ENCODE peak calls at places on chromosomes 1 and 21, in six cellular contexts. G is upper lobe of left lung, E is IMR-90, R is heart left ventricle, Z is tibial nerve, A is H1. W is an unnamed sample.
A peak's percentile ranks its signal among the peaks of the same experiment; 100 is the strongest.

GRCh38 chr1:215637041-215637573 is 70.0 kb downstream of the KCTD3 start:
- DNase-seq in G (no peak), E (peak; percentile 94), R (no peak), Z (peak; percentile 72), A (no peak), W (no peak)

GRCh38 chr1:14598498-14599172 is at the start of gene KAZN:
- DNase-seq in G (peak; percentile 88), E (no peak), R (no peak), Z (no peak), A (no peak), W (no peak)

GRCh38 chr1:245313581-245313980 is 158.8 kb downstream of the KIF26B start:
- DNase-seq in G (no peak), E (no peak), R (no peak), Z (no peak), A (no peak), W (no peak)

GRCh38 chr1:95548211-95548610 is 314.2 kb downstream of the RWDD3 start:
- DNase-seq in G (no peak), E (no peak), R (no peak), Z (no peak), A (no peak), W (no peak)

GRCh38 chr1:48470506-48470905 is 1.5 kb downstream of the SPATA6 start:
- DNase-seq in G (no peak), E (no peak), R (peak; percentile 37), Z (peak; percentile 39), A (no peak), W (no peak)

GRCh38 chr1:79043506-79043905 is 37.0 kb upstream of the ADGRL4 start:
- DNase-seq in G (no peak), E (peak; percentile 55), R (no peak), Z (no peak), A (no peak), W (no peak)

GRCh38 chr1:112625696-112626095 is 6.1 kb downstream of the CAPZA1 start:
- DNase-seq in G (no peak), E (no peak), R (peak; percentile 27), Z (no peak), A (no peak), W (no peak)

GRCh38 chr1:20381045-20381641 is 90.5 kb downstream of the VWA5B1 start:
- DNase-seq in G (no peak), E (no peak), R (no peak), Z (no peak), A (no peak), W (no peak)

GRCh38 chr1:154419620-154420020 is 14.5 kb downstream of the IL6R start:
- DNase-seq in G (peak; percentile 76), E (peak; percentile 95), R (peak; percentile 87), Z (peak; percentile 90), A (no peak), W (peak; percentile 98)

GRCh38 chr1:7558921-7559869 is 211.9 kb upstream of the VAMP3 start:
- DNase-seq in G (no peak), E (no peak), R (no peak), Z (no peak), A (no peak), W (no peak)

GRCh38 chr1:7432896-7433380 is 338.2 kb upstream of the VAMP3 start:
- DNase-seq in G (peak; percentile 40), E (no peak), R (no peak), Z (no peak), A (no peak), W (no peak)

GRCh38 chr1:220269036-220269435 is 3.2 kb downstream of the RAB3GAP2 start:
- DNase-seq in G (no peak), E (no peak), R (no peak), Z (no peak), A (no peak), W (no peak)

GRCh38 chr1:32454726-32455125 is 10.1 kb upstream of the ZBTB8B start:
- DNase-seq in G (no peak), E (no peak), R (no peak), Z (no peak), A (no peak), W (no peak)

GRCh38 chr1:17886361-17886760 is 131.2 kb downstream of the ACTL8 start:
- DNase-seq in G (no peak), E (no peak), R (no peak), Z (no peak), A (no peak), W (no peak)

GRCh38 chr1:25821630-25822091 is 1.9 kb downstream of the MTFR1L start:
- DNase-seq in G (no peak), E (peak; percentile 62), R (no peak), Z (no peak), A (no peak), W (peak; percentile 29)

GRCh38 chr1:89821322-89822108 is 683 bp downstream of the LRRC8D start:
- DNase-seq in G (peak; percentile 92), E (peak; percentile 22), R (peak; percentile 36), Z (no peak), A (no peak), W (no peak)

GRCh38 chr1:212595229-212595628 is 13.3 kb upstream of the ATF3 start:
- DNase-seq in G (peak; percentile 39), E (no peak), R (no peak), Z (no peak), A (no peak), W (no peak)

GRCh38 chr1:207810606-207811295 is 58.9 kb downstream of the CD46 start:
- DNase-seq in G (no peak), E (no peak), R (no peak), Z (peak; percentile 5), A (no peak), W (peak; percentile 37)

GRCh38 chr1:156797212-156797871 is 19.3 kb downstream of the SH2D2A start:
- DNase-seq in G (no peak), E (peak; percentile 64), R (no peak), Z (peak; percentile 68), A (no peak), W (no peak)

GRCh38 chr21:44506279-44507255 is 33.4 kb downstream of the KRTAP10-1 start:
- DNase-seq in G (peak; percentile 83), E (no peak), R (no peak), Z (no peak), A (no peak), W (no peak)

GRCh38 chr21:44508426-44508710 is 31.6 kb downstream of the KRTAP10-1 start:
- DNase-seq in G (no peak), E (no peak), R (no peak), Z (no peak), A (no peak), W (no peak)

GRCh38 chr21:44503901-44504399 is 36.0 kb downstream of the KRTAP10-1 start:
- DNase-seq in G (no peak), E (no peak), R (no peak), Z (no peak), A (no peak), W (no peak)

GRCh38 chr21:44507673-44508425 is 32.1 kb downstream of the KRTAP10-1 start:
- DNase-seq in G (no peak), E (no peak), R (no peak), Z (no peak), A (no peak), W (no peak)

GRCh38 chr21:44505673-44506278 is 34.2 kb downstream of the KRTAP10-1 start:
- DNase-seq in G (no peak), E (no peak), R (no peak), Z (no peak), A (no peak), W (no peak)
- H3K27me3 ChIP-seq in G (no peaks in the 10 kb centered on the region), E (peaks cover 23% of the 10 kb centered on the region), R (peaks cover 14% of the 10 kb centered on the region), Z (no peaks in the 10 kb centered on the region), A (no peaks in the 10 kb centered on the region), W (peaks cover 36% of the 10 kb centered on the region)

DNA sequence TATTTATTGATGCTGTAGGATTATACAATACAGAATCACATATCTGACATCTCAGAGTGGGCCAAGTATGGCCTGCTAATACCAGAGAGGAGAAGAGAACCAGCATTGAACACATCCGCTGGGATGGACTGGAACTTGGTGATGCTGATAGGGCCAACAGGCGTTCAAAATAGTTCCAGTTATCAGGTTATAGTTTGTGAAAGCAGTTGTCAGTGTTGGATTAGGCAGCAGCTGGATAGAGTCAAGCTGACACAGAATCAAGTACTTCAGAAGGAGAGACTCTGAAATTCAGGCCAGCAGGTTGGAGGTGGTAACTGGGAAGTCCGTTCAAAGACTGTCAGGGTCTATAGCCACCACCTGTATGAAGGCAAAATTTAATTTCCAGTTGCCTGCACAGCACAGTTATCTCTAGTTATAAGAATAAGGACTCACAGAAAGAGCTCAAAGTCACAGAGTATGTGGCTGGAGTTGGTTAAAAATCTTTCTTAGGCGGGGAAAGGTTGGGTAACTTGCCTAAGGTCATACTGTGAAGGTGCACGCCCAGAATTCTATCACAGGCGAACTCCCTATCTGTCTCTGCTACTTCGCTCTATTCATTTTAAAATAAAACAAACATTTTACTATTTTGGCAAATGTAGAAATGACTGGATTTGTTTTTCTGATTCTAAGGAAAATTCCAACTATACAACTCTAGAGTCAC is 9.9 kb upstream of the DIPK1A start:
- DNase-seq in G (no peak), E (no peak), R (no peak), Z (no peak), A (no peak), W (no peak)
- H3K4me1 ChIP-seq in G (no peaks in the 10 kb centered on the region), E (peaks cover 1% of the 10 kb centered on the region), R (peaks cover 11% of the 10 kb centered on the region), Z (peaks cover 6% of the 10 kb centered on the region), A (no peaks in the 10 kb centered on the region), W (peaks cover 7% of the 10 kb centered on the region)

DNA sequence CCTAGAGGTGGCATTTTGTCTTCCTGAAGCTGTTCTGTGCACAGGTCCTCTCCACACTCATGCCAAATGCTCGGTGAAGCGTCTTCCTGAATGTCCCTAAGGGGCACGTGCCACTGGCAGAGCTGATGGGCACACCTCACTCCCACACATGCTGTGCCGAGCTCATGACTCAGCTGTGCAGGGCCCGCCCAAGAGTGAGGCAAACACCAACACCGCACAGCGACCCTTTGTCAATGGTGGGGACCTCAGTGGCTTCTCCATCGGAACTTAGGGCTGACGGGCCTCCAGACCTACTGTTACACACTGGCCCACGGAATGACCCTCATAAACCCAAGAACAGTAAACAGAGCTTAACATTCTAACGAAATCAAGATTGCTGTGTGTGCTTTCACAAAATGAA is 89.2 kb downstream of the SIM2 start:
- DNase-seq in G (peak; percentile 28), E (no peak), R (no peak), Z (no peak), A (no peak), W (no peak)
- TF ChIP-seq POLR2A in G (no peak), E (no peak), R (no peak), Z (no peak), A (no peak), W (no peak)

GRCh38 chr1:10888791-10889627 is 92.6 kb upstream of the CASZ1 start:
- DNase-seq in G (peak; percentile 70), E (no peak), R (no peak), Z (no peak), A (no peak), W (no peak)
- H3K27me3 ChIP-seq in G (no peaks in the 10 kb centered on the region), E (peaks cover 47% of the 10 kb centered on the region), R (peaks cover 82% of the 10 kb centered on the region), Z (no peaks in the 10 kb centered on the region), A (peaks cover 19% of the 10 kb centered on the region), W (peaks cover 50% of the 10 kb centered on the region)

GRCh38 chr1:198165927-198166647 is 9.3 kb downstream of the NEK7 start:
- DNase-seq in G (no peak), E (no peak), R (no peak), Z (no peak), A (no peak), W (no peak)
- H3K4me1 ChIP-seq in G (peaks cover 44% of the 10 kb centered on the region), E (peaks cover 20% of the 10 kb centered on the region), R (peaks cover 43% of the 10 kb centered on the region), Z (peaks cover 34% of the 10 kb centered on the region), A (peaks cover 3% of the 10 kb centered on the region), W (peaks cover 44% of the 10 kb centered on the region)